ENCODE peak calls at places on chromosomes 2 and 18, in five cellular contexts. C is pancreas; J is small intestine; G is cardiac muscle cell; D is CD8-positive, alpha-beta memory T cell. K is an unnamed sample. For H3K4me1, the result is how much of the 10 kb centered on the place peaks cover.

GRCh38 chr18:42113529-42114191 is 158.6 kb downstream of the PIK3C3 start:
- DNase-seq in C (no peak), J (no peak), G (no peak), D (no peak), K (no peak)

GRCh38 chr2:233711312-233712008 is 1.2 kb upstream of the UGT1A5 start:
- DNase-seq in C (peak), J (peak), G (peak), D (peak), K (peak)

GRCh38 chr2:48715042-48715899 is 40.3 kb downstream of the LHCGR start:
- DNase-seq in C (no peak), J (peak), G (peak), D (no peak), K (peak)

GRCh38 chr2:71948781-71949536 is 198.7 kb downstream of the CYP26B1 start:
- DNase-seq in C (no peak), J (no peak), G (no peak), D (no peak), K (no peak)

GRCh38 chr2:23614701-23615100 is 229.7 kb downstream of the KLHL29 start:
- DNase-seq in C (no peak), J (no peak), G (no peak), D (no peak), K (no peak)

GRCh38 chr2:229679393-229680125 is 34.8 kb downstream of the DNER start:
- DNase-seq in C (no peak), J (no peak), G (no peak), D (no peak), K (no peak)

GRCh38 chr2:236910966-236911495 is 174.7 kb upstream of the COPS8 start:
- DNase-seq in C (no peak), J (no peak), G (no peak), D (no peak), K (no peak)

GRCh38 chr2:16737812-16738211 is 72.2 kb upstream of the CYRIA start:
- DNase-seq in C (no peak), J (no peak), G (no peak), D (no peak), K (no peak)

GRCh38 chr2:127985026-127985734 is 42.7 kb downstream of the SAP130 start:
- DNase-seq in C (no peak), J (no peak), G (no peak), D (no peak), K (no peak)

GRCh38 chr2:28423856-28424605 is 31.4 kb downstream of the FOSL2 start:
- DNase-seq in C (no peak), J (peak), G (no peak), D (no peak), K (no peak)

GRCh38 chr2:157932480-157933205 is 56.5 kb upstream of the ACVR1 start:
- DNase-seq in C (no peak), J (no peak), G (no peak), D (no peak), K (no peak)

GRCh38 chr18:51807336-51807735 is 532.7 kb upstream of the DCC start:
- DNase-seq in C (no peak), J (no peak), G (no peak), D (no peak), K (no peak)

GRCh38 chr2:94763318-94763717 is 107.9 kb upstream of the TEKT4 start:
- DNase-seq in C (no peak), J (no peak), G (no peak), D (no peak), K (no peak)

GRCh38 chr2:9071032-9071431 is 67.5 kb upstream of the MBOAT2 start:
- DNase-seq in C (no peak), J (peak), G (no peak), D (no peak), K (no peak)

GRCh38 chr2:232142049-232142448 is 180.5 kb downstream of the DIS3L2 start:
- DNase-seq in C (peak), J (peak), G (peak), D (no peak), K (no peak)

GRCh38 chr2:238238766-238239551 is 879 bp downstream of the HES6 start:
- DNase-seq in C (peak), J (peak), G (no peak), D (peak), K (no peak)

GRCh38 chr18:47110875-47111274 is 39.4 kb downstream of the HDHD2 start:
- DNase-seq in C (no peak), J (no peak), G (no peak), D (no peak), K (no peak)

GRCh38 chr2:205367536-205367935 is 314.8 kb upstream of the NRP2 start:
- DNase-seq in C (no peak), J (no peak), G (no peak), D (no peak), K (no peak)

GRCh38 chr2:149050188-149050587 is 11.7 kb downstream of the LYPD6B start:
- DNase-seq in C (no peak), J (no peak), G (no peak), D (no peak), K (no peak)

GRCh38 chr18:3907955-3908354 is 458.0 kb downstream of the TGIF1 start:
- DNase-seq in C (no peak), J (no peak), G (no peak), D (no peak), K (no peak)

GRCh38 chr2:63059434-63060078 is 8.9 kb downstream of the OTX1 start:
- DNase-seq in C (no peak), J (no peak), G (no peak), D (no peak), K (no peak)

GRCh38 chr2:88554189-88554588 is 73.1 kb downstream of the EIF2AK3 start:
- DNase-seq in C (no peak), J (no peak), G (peak), D (no peak), K (no peak)

GRCh38 chr2:8086796-8087479 is 594.9 kb upstream of the ID2 start:
- DNase-seq in C (no peak), J (no peak), G (no peak), D (no peak), K (no peak)

GRCh38 chr2:1210352-1210751 is 202.9 kb upstream of the TPO start:
- DNase-seq in C (no peak), J (no peak), G (no peak), D (no peak), K (no peak)

GRCh38 chr2:68994864-68995263 is 18.1 kb upstream of the ANTXR1 start:
- DNase-seq in C (no peak), J (no peak), G (no peak), D (no peak), K (no peak)

GRCh38 chr2:70984576-70985282 is 6.3 kb downstream of the ANKRD53 start:
- DNase-seq in C (peak), J (peak), G (peak), D (peak), K (peak)

GRCh38 chr2:237874585-237875161 is 15.2 kb downstream of the RAMP1 start:
- DNase-seq in C (peak), J (no peak), G (no peak), D (no peak), K (no peak)

GRCh38 chr18:54995421-54995820 is 36.2 kb upstream of the CCDC68 start:
- DNase-seq in C (no peak), J (no peak), G (no peak), D (no peak), K (no peak)

GRCh38 chr2:183474912-183475695 is 350.9 kb downstream of the NUP35 start:
- DNase-seq in C (no peak), J (no peak), G (no peak), D (no peak), K (no peak)

DNA sequence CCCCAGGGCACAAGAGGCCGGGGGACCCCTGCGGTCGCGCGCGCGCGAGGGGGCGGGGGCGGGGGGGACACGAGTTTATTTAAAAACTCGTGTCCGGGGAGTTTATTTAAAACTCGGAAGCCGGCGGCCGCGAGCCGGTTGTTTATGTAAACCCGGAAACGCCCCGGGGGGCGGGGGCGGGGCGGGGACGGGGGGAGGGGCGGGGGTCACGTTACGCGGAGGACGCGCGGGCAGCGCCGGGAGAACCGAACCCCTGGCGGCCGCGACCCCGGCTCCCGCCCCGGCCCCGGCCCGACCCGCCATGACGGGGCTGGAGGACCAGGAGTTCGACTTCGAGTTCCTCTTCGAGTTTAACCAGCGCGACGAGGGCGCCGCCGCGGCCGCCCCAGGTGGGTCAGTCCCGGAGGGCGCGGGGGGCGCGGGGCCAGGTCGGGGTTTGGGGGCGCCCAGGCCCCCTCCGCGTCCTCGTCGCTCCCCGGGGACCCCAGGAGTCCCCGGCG is 4.4 kb downstream of the NFATC1 start:
- DNase-seq in C (peak), J (peak), G (peak), D (peak), K (peak)
- H3K4me1 ChIP-seq in C (under half), J (under half), G (under half), D (under half), K (under half)

DNA sequence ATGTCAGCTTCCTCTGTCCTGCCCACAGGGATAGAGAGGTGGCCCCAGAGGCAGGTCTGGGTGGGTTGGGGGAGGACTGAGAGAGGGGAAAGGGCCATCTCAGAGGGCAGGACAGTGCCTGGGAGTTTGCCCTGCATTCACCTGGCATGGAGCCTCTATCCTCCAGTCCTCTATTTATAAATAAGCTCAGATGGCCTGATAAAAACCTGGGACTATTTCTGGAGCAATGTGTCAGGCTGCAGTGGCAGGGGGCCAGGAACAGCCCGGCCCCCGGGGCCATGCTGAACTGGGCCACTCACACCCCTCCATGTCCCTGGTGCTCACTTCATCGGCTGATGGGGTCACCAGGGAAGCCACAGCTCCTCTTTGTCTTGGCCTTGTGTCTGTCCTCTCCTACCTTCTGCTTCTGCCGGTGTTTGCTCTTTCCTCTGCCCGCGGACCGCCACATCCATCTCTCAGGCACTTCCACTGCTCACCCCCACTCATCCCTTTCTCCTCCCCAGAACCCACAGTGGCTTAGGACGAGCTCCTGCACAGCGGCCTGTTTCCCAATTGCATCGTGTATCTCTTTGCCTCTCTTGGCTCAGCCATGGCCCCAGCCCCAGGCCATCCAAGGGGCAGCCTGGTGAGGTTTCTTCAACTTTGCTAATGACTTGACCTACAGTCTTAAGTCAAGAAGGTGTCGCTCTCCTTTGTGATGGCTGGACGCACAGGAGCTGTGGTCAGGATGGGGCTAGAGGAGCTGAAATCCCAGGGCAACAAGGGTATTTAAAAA is 38.8 kb downstream of the SCTR start:
- DNase-seq in C (peak), J (no peak), G (no peak), D (no peak), K (no peak)
- H3K27ac ChIP-seq in C (peak), J (no peak), G (no peak), D (no peak), K (no peak)

GRCh38 chr2:101809656-101810055 is 112.1 kb downstream of the MAP4K4 start:
- DNase-seq in C (no peak), J (no peak), G (no peak), D (no peak), K (no peak)

GRCh38 chr2:101806123-101806522 is 108.6 kb downstream of the MAP4K4 start:
- DNase-seq in C (no peak), J (no peak), G (no peak), D (no peak), K (no peak)

GRCh38 chr2:101805146-101806088 is 107.9 kb downstream of the MAP4K4 start:
- DNase-seq in C (peak), J (peak), G (peak), D (no peak), K (no peak)

GRCh38 chr2:101807242-101807641 is 109.7 kb downstream of the MAP4K4 start:
- DNase-seq in C (no peak), J (no peak), G (no peak), D (no peak), K (no peak)

DNA sequence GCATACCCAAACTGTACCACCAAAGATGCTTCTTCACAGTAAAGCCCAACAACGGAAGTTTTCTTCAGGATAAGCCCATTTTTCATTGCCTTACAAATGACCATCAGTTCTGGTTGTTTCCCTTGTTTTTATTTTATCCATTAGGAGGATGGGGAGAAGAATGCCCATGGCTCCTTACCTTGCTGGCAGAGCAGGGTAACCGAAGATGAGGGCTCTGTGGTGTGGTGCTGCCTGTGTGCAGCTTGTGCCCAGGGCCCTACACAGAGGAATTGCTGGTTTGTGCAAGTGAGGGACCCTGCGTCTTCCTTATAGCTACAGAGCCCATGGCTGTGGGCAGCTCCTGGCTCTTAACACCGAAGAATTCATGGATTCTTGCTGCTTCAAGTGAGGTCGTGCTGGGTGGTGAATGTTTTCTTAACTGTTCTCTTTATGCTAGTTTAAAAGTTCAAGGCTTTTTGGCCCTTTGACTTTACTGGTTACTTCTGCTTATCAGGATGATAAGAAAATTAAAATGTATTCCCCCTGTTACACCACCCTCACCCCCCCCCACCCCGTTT is 110.6 kb downstream of the MAP4K4 start:
- DNase-seq in C (no peak), J (no peak), G (no peak), D (no peak), K (no peak)
- H3K4me3 ChIP-seq in C (no peak), J (no peak), G (no peak), D (no peak), K (no peak)

GRCh38 chr2:98558852-98559530 is 49.3 kb downstream of the COA5 start:
- DNase-seq in C (no peak), J (no peak), G (no peak), D (no peak), K (no peak)

GRCh38 chr2:98561902-98562695 is 46.2 kb downstream of the COA5 start:
- DNase-seq in C (no peak), J (no peak), G (peak), D (no peak), K (no peak)

GRCh38 chr2:98559581-98559980 is 48.7 kb downstream of the COA5 start:
- DNase-seq in C (no peak), J (no peak), G (no peak), D (no peak), K (no peak)

GRCh38 chr2:98561018-98561417 is 47.3 kb downstream of the COA5 start:
- DNase-seq in C (no peak), J (no peak), G (no peak), D (no peak), K (no peak)

GRCh38 chr2:98560256-98560771 is 48.0 kb downstream of the COA5 start:
- DNase-seq in C (no peak), J (no peak), G (no peak), D (no peak), K (no peak)
- H3K4me1 ChIP-seq in C (under half), J (under half), G (under half), D (under half), K (under half)

GRCh38 chr2:225274751-225275150 is 124.8 kb upstream of the NYAP2 start:
- DNase-seq in C (peak), J (peak), G (no peak), D (no peak), K (no peak)
- H3K27ac ChIP-seq in C (no peak), J (no peak), G (no peak), D (no peak), K (no peak)

GRCh38 chr2:163571423-163572102 is 164.2 kb downstream of the FIGN start:
- DNase-seq in C (no peak), J (no peak), G (no peak), D (no peak), K (no peak)

GRCh38 chr2:163570391-163570790 is 165.4 kb downstream of the FIGN start:
- DNase-seq in C (no peak), J (no peak), G (no peak), D (no peak), K (no peak)

GRCh38 chr2:163574309-163574708 is 161.5 kb downstream of the FIGN start:
- DNase-seq in C (no peak), J (no peak), G (no peak), D (no peak), K (no peak)

DNA sequence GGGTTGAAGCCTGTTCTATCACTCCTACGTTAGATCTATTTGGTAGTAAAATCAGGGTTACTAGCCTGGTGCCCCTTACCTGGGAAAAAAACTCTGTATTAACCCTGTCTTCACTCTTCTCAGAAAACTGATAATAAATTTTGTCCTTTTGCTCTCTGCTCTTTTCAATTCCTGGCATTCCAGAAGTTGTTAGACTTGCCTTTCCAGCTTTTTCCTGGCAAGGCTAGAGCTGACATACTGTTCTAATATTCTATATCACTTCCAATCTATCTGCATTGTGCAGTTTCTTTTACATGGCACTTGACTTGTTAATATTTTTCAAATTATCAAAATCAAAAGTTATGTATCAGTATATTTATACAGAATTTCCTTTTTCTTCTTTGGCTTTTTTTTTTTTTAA is 162.2 kb downstream of the FIGN start:
- DNase-seq in C (no peak), J (no peak), G (no peak), D (no peak), K (no peak)
- H3K4me3 ChIP-seq in C (no peak), J (no peak), G (no peak), D (no peak), K (no peak)

DNA sequence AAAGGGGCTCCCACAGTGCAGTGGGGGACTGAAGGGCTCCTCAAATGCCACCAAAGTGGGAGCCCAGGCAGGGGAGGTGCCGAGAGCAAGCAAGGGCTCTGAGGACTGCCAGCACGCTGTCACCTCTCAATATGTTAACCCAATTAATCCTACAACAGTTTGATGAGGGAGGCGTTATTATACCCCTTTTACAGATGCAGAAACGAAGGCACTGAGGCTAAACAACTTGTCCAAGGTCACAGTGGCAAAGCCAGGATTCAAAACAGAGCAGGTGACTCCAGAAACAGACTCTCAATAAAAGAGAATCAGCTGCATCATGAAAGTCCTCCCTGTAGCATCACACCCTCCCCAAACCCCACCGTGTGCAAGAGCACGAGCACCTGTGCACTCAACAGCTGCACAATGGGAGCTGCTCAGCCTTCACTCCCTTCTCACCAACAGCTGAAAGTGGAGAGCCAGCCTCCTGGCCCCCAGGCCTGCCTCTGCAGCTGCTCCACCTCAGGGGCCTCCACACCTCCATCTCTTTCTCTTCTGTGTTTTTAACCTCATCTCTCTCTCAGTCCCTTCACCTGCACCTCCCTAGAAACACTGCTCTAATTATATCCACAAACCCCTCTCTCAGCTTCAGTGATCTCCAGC is 8.1 kb downstream of the NPC1 start:
- DNase-seq in C (no peak), J (no peak), G (no peak), D (no peak), K (no peak)
- H3K4me1 ChIP-seq in C (under half), J (under half), G (under half), D (half or more), K (under half)

DNA sequence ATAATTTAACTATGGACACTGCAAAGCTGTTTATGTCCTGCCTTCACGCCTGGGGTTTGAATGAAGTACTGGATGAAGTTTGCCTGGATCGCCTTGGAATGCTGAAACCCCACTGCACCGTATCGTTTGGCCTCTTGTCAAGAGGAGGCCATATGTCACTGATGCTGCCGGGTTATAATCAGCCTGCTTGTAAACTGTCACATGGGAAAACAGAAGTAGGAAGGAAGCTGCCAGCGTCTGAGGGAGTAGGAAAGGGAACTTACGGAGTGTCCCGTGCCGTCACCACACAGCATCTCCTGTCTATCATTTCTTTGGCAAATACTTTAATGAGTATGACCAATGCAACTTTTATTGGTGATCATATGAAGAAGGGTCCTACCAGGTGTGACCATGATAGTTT is 105.8 kb downstream of the WDR7 start:
- DNase-seq in C (no peak), J (no peak), G (peak), D (no peak), K (no peak)
- H3K27ac ChIP-seq in C (no peak), J (no peak), G (no peak), D (no peak), K (no peak)